ENCODE peak calls at places on chromosomes 16 and 17, in four cellular contexts. One of them, this sample, is unnamed.

GRCh38 chr16:87411375-87412271 is 19.5 kb downstream of the MAP1LC3B start:
- DNase-seq in HFF-Myc: no peak
- DNase-seq in colonic mucosa: no peak
- DNase-seq in AG04450: no peak
- DNase-seq in this sample: no peak

GRCh38 chr16:57371494-57372371 is 557 bp upstream of the CX3CL1 start:
- DNase-seq in AG04450: no peak
- DNase-seq in colonic mucosa: peak
- DNase-seq in HFF-Myc: no peak
- DNase-seq in this sample: no peak

GRCh38 chr16:89154390-89155183 is 17.0 kb upstream of the CDH15 start:
- DNase-seq in AG04450: no peak
- DNase-seq in colonic mucosa: no peak
- DNase-seq in HFF-Myc: no peak
- DNase-seq in this sample: no peak

GRCh38 chr17:76599699-76600460 is 14.2 kb upstream of the ST6GALNAC2 start:
- DNase-seq in colonic mucosa: no peak
- DNase-seq in AG04450: no peak
- DNase-seq in HFF-Myc: no peak
- DNase-seq in this sample: no peak

GRCh38 chr17:6474906-6475305 is 30.7 kb downstream of the PIMREG start:
- DNase-seq in AG04450: no peak
- DNase-seq in HFF-Myc: no peak
- DNase-seq in colonic mucosa: no peak
- DNase-seq in this sample: no peak

GRCh38 chr16:12575288-12575687 is 228.4 kb downstream of the CPPED1 start:
- DNase-seq in colonic mucosa: no peak
- DNase-seq in HFF-Myc: no peak
- DNase-seq in AG04450: no peak
- DNase-seq in this sample: no peak

GRCh38 chr16:88483392-88483641 is 30.2 kb downstream of the ZFPM1 start:
- DNase-seq in AG04450: no peak
- DNase-seq in colonic mucosa: no peak
- DNase-seq in HFF-Myc: no peak
- DNase-seq in this sample: no peak

GRCh38 chr16:19595043-19595767 is 39.7 kb downstream of the VPS35L start:
- DNase-seq in HFF-Myc: peak
- DNase-seq in colonic mucosa: no peak
- DNase-seq in AG04450: peak
- DNase-seq in this sample: peak

GRCh38 chr17:21066394-21066793 is 23.6 kb upstream of the USP22 start:
- DNase-seq in AG04450: no peak
- DNase-seq in colonic mucosa: no peak
- DNase-seq in HFF-Myc: no peak
- DNase-seq in this sample: no peak

GRCh38 chr17:73340093-73340596 is 28.3 kb upstream of the CDC42EP4 start:
- DNase-seq in HFF-Myc: peak
- DNase-seq in AG04450: peak
- DNase-seq in colonic mucosa: no peak
- DNase-seq in this sample: peak

GRCh38 chr17:3004925-3005324 is 58.5 kb downstream of the OR1D5 start:
- DNase-seq in AG04450: no peak
- DNase-seq in colonic mucosa: no peak
- DNase-seq in HFF-Myc: no peak
- DNase-seq in this sample: no peak

GRCh38 chr16:78505544-78506371 is 406.3 kb downstream of the WWOX start:
- DNase-seq in colonic mucosa: peak
- DNase-seq in HFF-Myc: no peak
- DNase-seq in AG04450: no peak
- DNase-seq in this sample: peak

GRCh38 chr16:49855280-49855821 is 561 bp downstream of the ZNF423 start:
- DNase-seq in HFF-Myc: no peak
- DNase-seq in colonic mucosa: peak
- DNase-seq in AG04450: peak
- DNase-seq in this sample: no peak

GRCh38 chr17:71764507-71764906 is 356.3 kb upstream of the SOX9 start:
- DNase-seq in HFF-Myc: no peak
- DNase-seq in AG04450: no peak
- DNase-seq in colonic mucosa: peak
- DNase-seq in this sample: no peak

GRCh38 chr17:42055496-42055895 is 5.1 kb upstream of the C17orf113 start:
- DNase-seq in colonic mucosa: no peak
- DNase-seq in AG04450: no peak
- DNase-seq in HFF-Myc: no peak
- DNase-seq in this sample: no peak

GRCh38 chr16:85812031-85812807 is 12.7 kb downstream of the COX4I1 start:
- DNase-seq in colonic mucosa: no peak
- DNase-seq in AG04450: no peak
- DNase-seq in HFF-Myc: no peak
- DNase-seq in this sample: no peak
- H3K4me3 ChIP-seq in colonic mucosa: no peak
- H3K4me3 ChIP-seq in AG04450: no peak
- H3K4me3 ChIP-seq in HFF-Myc: no peak
- H3K4me3 ChIP-seq in this sample: no peak

GRCh38 chr17:50050431-50051032 is 5.4 kb upstream of the ITGA3 start:
- DNase-seq in AG04450: no peak
- DNase-seq in HFF-Myc: no peak
- DNase-seq in colonic mucosa: no peak
- DNase-seq in this sample: no peak
- TF ChIP-seq CTCF in AG04450: no peak
- TF ChIP-seq CTCF in HFF-Myc: no peak
- TF ChIP-seq CTCF in colonic mucosa: no peak
- TF ChIP-seq CTCF in this sample: peak

GRCh38 chr17:82875418-82875856 is 35.6 kb upstream of the ZNF750 start:
- DNase-seq in HFF-Myc: no peak
- DNase-seq in colonic mucosa: no peak
- DNase-seq in AG04450: no peak
- DNase-seq in this sample: no peak
- H3K4me3 ChIP-seq in HFF-Myc: no peak
- H3K4me3 ChIP-seq in colonic mucosa: no peak
- H3K4me3 ChIP-seq in AG04450: no peak
- H3K4me3 ChIP-seq in this sample: no peak

DNA sequence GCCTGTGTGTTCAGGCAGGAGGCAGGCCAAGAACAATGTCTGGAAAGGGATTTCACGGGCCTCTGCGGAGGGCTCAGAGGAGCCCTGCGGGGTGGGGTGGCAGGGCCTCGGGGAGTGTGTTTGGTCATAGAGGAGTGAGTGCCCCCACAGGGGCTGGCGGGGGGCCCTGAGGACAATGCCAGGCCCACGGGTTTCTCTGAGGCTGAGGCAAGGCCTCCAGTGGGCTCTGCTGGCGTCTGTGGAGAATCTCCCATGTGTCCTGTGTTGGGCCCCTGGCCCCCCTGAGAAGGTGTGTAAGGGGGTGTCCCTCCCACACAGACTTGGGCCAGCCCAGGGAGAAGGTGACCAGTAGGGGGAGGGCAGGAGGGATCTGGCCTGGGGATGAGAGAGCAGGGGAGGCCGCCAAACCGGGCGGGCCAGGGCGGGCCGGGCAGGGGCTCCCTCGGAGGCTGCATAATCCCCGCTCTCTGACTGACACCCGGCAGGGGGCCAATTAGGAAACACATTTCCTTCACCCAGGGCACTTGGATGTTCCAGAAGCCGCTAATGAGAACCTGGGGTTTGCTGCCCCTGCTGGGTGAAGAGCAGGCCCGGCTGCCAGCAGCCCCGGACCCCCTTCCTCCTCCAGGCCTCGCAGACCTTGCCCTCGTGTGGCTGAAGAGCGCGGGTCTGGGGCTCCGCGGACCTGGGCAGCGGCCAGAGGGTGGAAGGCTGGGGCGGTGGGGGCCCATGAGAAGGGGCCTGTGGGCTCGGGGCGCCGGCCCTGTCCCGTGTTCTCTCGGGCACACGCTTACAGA is 204.2 kb downstream of the NTN1 start:
- DNase-seq in HFF-Myc: no peak
- DNase-seq in AG04450: no peak
- DNase-seq in colonic mucosa: no peak
- DNase-seq in this sample: no peak
- TF ChIP-seq CTCF in HFF-Myc: no peak
- TF ChIP-seq CTCF in AG04450: peak
- TF ChIP-seq CTCF in colonic mucosa: no peak
- TF ChIP-seq CTCF in this sample: no peak

DNA sequence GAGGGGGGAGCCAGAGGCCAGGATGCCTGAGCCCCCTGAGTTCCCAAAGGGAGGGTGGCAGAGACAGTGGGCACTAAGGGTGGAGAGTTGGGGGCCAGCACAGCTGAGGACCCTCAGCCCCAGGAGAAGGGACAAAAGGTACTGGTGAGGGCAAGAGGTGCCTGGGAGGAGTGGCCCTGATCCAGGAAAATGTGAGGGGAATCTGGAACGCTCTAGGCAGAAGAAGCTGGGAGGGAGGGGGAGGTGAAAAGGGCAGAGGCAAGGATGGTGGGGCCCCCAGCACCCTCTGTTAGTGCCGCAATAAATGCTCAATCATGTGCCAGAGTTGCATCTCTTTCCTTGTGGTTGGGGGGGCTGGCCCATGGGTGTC is 1.1 kb downstream of the TCAP start:
- DNase-seq in HFF-Myc: no peak
- DNase-seq in AG04450: no peak
- DNase-seq in colonic mucosa: no peak
- DNase-seq in this sample: no peak
- H3K4me3 ChIP-seq in HFF-Myc: no peak
- H3K4me3 ChIP-seq in AG04450: no peak
- H3K4me3 ChIP-seq in colonic mucosa: no peak
- H3K4me3 ChIP-seq in this sample: no peak

GRCh38 chr17:16506188-16506587 is 14.2 kb upstream of the LRRC75A start:
- DNase-seq in HFF-Myc: no peak
- DNase-seq in colonic mucosa: no peak
- DNase-seq in AG04450: no peak
- DNase-seq in this sample: no peak
- TF ChIP-seq CTCF in HFF-Myc: peak
- TF ChIP-seq CTCF in colonic mucosa: no peak
- TF ChIP-seq CTCF in AG04450: peak
- TF ChIP-seq CTCF in this sample: peak

GRCh38 chr16:30926333-30926811 is 3.0 kb downstream of the FBXL19 start:
- DNase-seq in AG04450: no peak
- DNase-seq in HFF-Myc: no peak
- DNase-seq in colonic mucosa: no peak
- DNase-seq in this sample: no peak

GRCh38 chr16:30928390-30928789 is 5.0 kb downstream of the FBXL19 start:
- DNase-seq in AG04450: no peak
- DNase-seq in colonic mucosa: no peak
- DNase-seq in HFF-Myc: no peak
- DNase-seq in this sample: no peak

GRCh38 chr16:30927789-30928378 is 4.5 kb downstream of the FBXL19 start:
- DNase-seq in HFF-Myc: no peak
- DNase-seq in AG04450: no peak
- DNase-seq in colonic mucosa: peak
- DNase-seq in this sample: no peak

GRCh38 chr16:30925646-30926332 is 2.4 kb downstream of the FBXL19 start:
- DNase-seq in colonic mucosa: no peak
- DNase-seq in AG04450: no peak
- DNase-seq in HFF-Myc: no peak
- DNase-seq in this sample: no peak

GRCh38 chr16:30926937-30927788 is 3.8 kb downstream of the FBXL19 start:
- DNase-seq in colonic mucosa: no peak
- DNase-seq in AG04450: no peak
- DNase-seq in HFF-Myc: no peak
- DNase-seq in this sample: no peak
- H3K4me3 ChIP-seq in colonic mucosa: no peak
- H3K4me3 ChIP-seq in AG04450: no peak
- H3K4me3 ChIP-seq in HFF-Myc: no peak
- H3K4me3 ChIP-seq in this sample: no peak

GRCh38 chr16:85064186-85064585 is 36.6 kb downstream of the KIAA0513 start:
- DNase-seq in HFF-Myc: no peak
- DNase-seq in colonic mucosa: no peak
- DNase-seq in AG04450: no peak
- DNase-seq in this sample: no peak

GRCh38 chr16:85062303-85062702 is 34.7 kb downstream of the KIAA0513 start:
- DNase-seq in colonic mucosa: no peak
- DNase-seq in HFF-Myc: no peak
- DNase-seq in AG04450: no peak
- DNase-seq in this sample: no peak

GRCh38 chr16:85061566-85061965 is 34.0 kb downstream of the KIAA0513 start:
- DNase-seq in colonic mucosa: no peak
- DNase-seq in AG04450: no peak
- DNase-seq in HFF-Myc: no peak
- DNase-seq in this sample: no peak

GRCh38 chr16:85065099-85065498 is 37.5 kb downstream of the KIAA0513 start:
- DNase-seq in AG04450: no peak
- DNase-seq in colonic mucosa: no peak
- DNase-seq in HFF-Myc: no peak
- DNase-seq in this sample: no peak

GRCh38 chr16:85062728-85063336 is 35.2 kb downstream of the KIAA0513 start:
- DNase-seq in colonic mucosa: no peak
- DNase-seq in AG04450: no peak
- DNase-seq in HFF-Myc: no peak
- DNase-seq in this sample: no peak
- TF ChIP-seq CTCF in colonic mucosa: no peak
- TF ChIP-seq CTCF in AG04450: no peak
- TF ChIP-seq CTCF in HFF-Myc: no peak
- TF ChIP-seq CTCF in this sample: no peak

GRCh38 chr17:55720917-55721836 is 1.5 kb downstream of the TMEM100 start:
- DNase-seq in colonic mucosa: no peak
- DNase-seq in HFF-Myc: no peak
- DNase-seq in AG04450: no peak
- DNase-seq in this sample: no peak
- H3K4me3 ChIP-seq in colonic mucosa: peak
- H3K4me3 ChIP-seq in HFF-Myc: no peak
- H3K4me3 ChIP-seq in AG04450: no peak
- H3K4me3 ChIP-seq in this sample: no peak

This sample was measured in epithelial cell of proximal tubule.